ENCODE peak calls at places on chromosomes 4 and X, in five cellular contexts. One of them, this sample, is unnamed.

GRCh38 chr4:169115144-169115896 is 105.3 kb upstream of the CBR4 start:
- DNase-seq in kidney glomerular epithelial cell: no peak
- DNase-seq in dorsolateral prefrontal cortex: no peak
- DNase-seq in kidney tubule cell: peak
- DNase-seq in CD8-positive, alpha-beta memory T cell: no peak
- DNase-seq in this sample: no peak

GRCh38 chrX:19549838-19550237 is 34.5 kb upstream of the MAP3K15 start:
- DNase-seq in kidney glomerular epithelial cell: no peak
- DNase-seq in dorsolateral prefrontal cortex: no peak
- DNase-seq in kidney tubule cell: no peak
- DNase-seq in CD8-positive, alpha-beta memory T cell: no peak
- DNase-seq in this sample: no peak

GRCh38 chr4:121049072-121049599 is 23.2 kb downstream of the NDNF start:
- DNase-seq in kidney glomerular epithelial cell: no peak
- DNase-seq in dorsolateral prefrontal cortex: no peak
- DNase-seq in kidney tubule cell: no peak
- DNase-seq in CD8-positive, alpha-beta memory T cell: no peak
- DNase-seq in this sample: no peak

GRCh38 chr4:88791274-88791673 is 93.6 kb upstream of the NAP1L5 start:
- DNase-seq in kidney glomerular epithelial cell: peak
- DNase-seq in dorsolateral prefrontal cortex: no peak
- DNase-seq in kidney tubule cell: peak
- DNase-seq in CD8-positive, alpha-beta memory T cell: no peak
- DNase-seq in this sample: no peak

GRCh38 chrX:6021316-6022091 is 207.2 kb downstream of the NLGN4X start:
- DNase-seq in kidney glomerular epithelial cell: no peak
- DNase-seq in dorsolateral prefrontal cortex: no peak
- DNase-seq in kidney tubule cell: peak
- DNase-seq in CD8-positive, alpha-beta memory T cell: no peak
- DNase-seq in this sample: no peak

GRCh38 chr4:52037730-52038108 is 380 bp downstream of the SGCB start:
- DNase-seq in kidney glomerular epithelial cell: no peak
- DNase-seq in dorsolateral prefrontal cortex: peak
- DNase-seq in kidney tubule cell: peak
- DNase-seq in CD8-positive, alpha-beta memory T cell: no peak
- DNase-seq in this sample: peak

GRCh38 chr4:7134737-7135388 is 57.5 kb upstream of the SORCS2 start:
- DNase-seq in kidney glomerular epithelial cell: no peak
- DNase-seq in dorsolateral prefrontal cortex: no peak
- DNase-seq in kidney tubule cell: no peak
- DNase-seq in CD8-positive, alpha-beta memory T cell: no peak
- DNase-seq in this sample: no peak

GRCh38 chr4:33715996-33716395 is 2528.3 kb downstream of the ARAP2 start:
- DNase-seq in kidney glomerular epithelial cell: no peak
- DNase-seq in dorsolateral prefrontal cortex: no peak
- DNase-seq in kidney tubule cell: peak
- DNase-seq in CD8-positive, alpha-beta memory T cell: no peak
- DNase-seq in this sample: no peak

GRCh38 chr4:1026115-1026514 is 14.7 kb downstream of the FGFRL1 start:
- DNase-seq in kidney glomerular epithelial cell: peak
- DNase-seq in dorsolateral prefrontal cortex: no peak
- DNase-seq in kidney tubule cell: peak
- DNase-seq in CD8-positive, alpha-beta memory T cell: no peak
- DNase-seq in this sample: peak

GRCh38 chr4:5785806-5786680 is 75.0 kb downstream of the EVC start:
- DNase-seq in kidney glomerular epithelial cell: peak
- DNase-seq in dorsolateral prefrontal cortex: no peak
- DNase-seq in kidney tubule cell: peak
- DNase-seq in CD8-positive, alpha-beta memory T cell: no peak
- DNase-seq in this sample: no peak

GRCh38 chr4:52837716-52838558 is 24.2 kb upstream of the RASL11B start:
- DNase-seq in kidney glomerular epithelial cell: peak
- DNase-seq in dorsolateral prefrontal cortex: no peak
- DNase-seq in kidney tubule cell: peak
- DNase-seq in CD8-positive, alpha-beta memory T cell: no peak
- DNase-seq in this sample: no peak

GRCh38 chr4:9996319-9997110 is 24.8 kb downstream of the SLC2A9 start:
- DNase-seq in kidney glomerular epithelial cell: no peak
- DNase-seq in dorsolateral prefrontal cortex: no peak
- DNase-seq in kidney tubule cell: peak
- DNase-seq in CD8-positive, alpha-beta memory T cell: no peak
- DNase-seq in this sample: no peak

GRCh38 chr4:80311130-80311529 is 24.4 kb upstream of the CFAP299 start:
- DNase-seq in kidney glomerular epithelial cell: no peak
- DNase-seq in dorsolateral prefrontal cortex: no peak
- DNase-seq in kidney tubule cell: no peak
- DNase-seq in CD8-positive, alpha-beta memory T cell: no peak
- DNase-seq in this sample: no peak

GRCh38 chrX:24550166-24550565 is 85.1 kb downstream of the PDK3 start:
- DNase-seq in kidney glomerular epithelial cell: no peak
- DNase-seq in dorsolateral prefrontal cortex: no peak
- DNase-seq in kidney tubule cell: no peak
- DNase-seq in CD8-positive, alpha-beta memory T cell: no peak
- DNase-seq in this sample: no peak

This sample was measured in CD4-positive, alpha-beta T cell.